ENCODE peak calls at places on chromosomes 16 and 17, in ten cellular contexts. V is nephron progenitor cell; K is RWPE1; O is hepatocyte; U is A549; E is mesothelial cell of epicardium; R is GM23338; S is cardiac muscle cell; Q is CD4-positive, alpha-beta T cell; X is left ventricle myocardium inferior. T is an unnamed sample.

GRCh38 chr16:6656760-6657159 is 675.9 kb upstream of the RBFOX1 start:
- DNase-seq in V (no peak), S (no peak), U (no peak), E (no peak), K (no peak), R (no peak), Q (no peak), O (no peak), X (no peak), T (no peak)

GRCh38 chr17:4554997-4555799 is at the start of gene MYBBP1A:
- DNase-seq in Q (peak), S (peak), U (peak), E (peak), R (peak), K (peak), X (peak), V (peak), O (peak), T (peak)

GRCh38 chr17:77834170-77835115 is 124.1 kb upstream of the TNRC6C start:
- DNase-seq in S (peak), U (peak), E (no peak), V (no peak), X (peak), Q (peak), R (no peak), O (peak), K (peak), T (no peak)

GRCh38 chr16:83356266-83356665 is 451.5 kb upstream of the HSBP1 start:
- DNase-seq in Q (no peak), R (peak), V (peak), U (peak), S (peak), X (no peak), K (peak), O (peak), E (no peak), T (peak)

GRCh38 chr17:63850401-63850800 is 7.9 kb upstream of the SMARCD2 start:
- DNase-seq in U (no peak), R (no peak), O (no peak), S (no peak), V (no peak), X (no peak), K (no peak), E (no peak), Q (no peak), T (no peak)

GRCh38 chr17:45277992-45278391 is 16.1 kb upstream of the SPATA32 start:
- DNase-seq in E (no peak), X (peak), S (peak), R (no peak), U (no peak), Q (no peak), V (no peak), O (no peak), K (no peak), T (no peak)

GRCh38 chr16:69859105-69859969 is 91.8 kb upstream of the CLEC18A start:
- DNase-seq in O (peak), U (peak), X (peak), S (peak), K (peak), E (no peak), V (peak), Q (no peak), R (peak), T (no peak)

GRCh38 chr17:4665027-4665426 is 23.5 kb upstream of the ALOX15 start:
- DNase-seq in R (no peak), X (no peak), U (no peak), V (no peak), K (no peak), O (no peak), E (no peak), Q (no peak), S (no peak), T (no peak)

GRCh38 chr16:88062341-88062861 is 111.2 kb downstream of the BANP start:
- DNase-seq in Q (no peak), E (no peak), X (peak), S (peak), R (no peak), V (peak), U (no peak), O (peak), K (no peak), T (no peak)

GRCh38 chr17:34825884-34826283 is 135.4 kb downstream of the CCT6B start:
- DNase-seq in K (no peak), X (no peak), Q (no peak), S (no peak), U (no peak), V (no peak), E (no peak), R (no peak), O (no peak), T (no peak)

GRCh38 chr17:74566132-74566753 is 1.1 kb downstream of the CD300H start:
- DNase-seq in E (peak), X (no peak), V (peak), K (peak), U (peak), Q (no peak), O (peak), S (peak), R (peak), T (no peak)

GRCh38 chr17:63946440-63947363 is 14.6 kb upstream of the CD79B start:
- DNase-seq in O (peak), X (no peak), R (peak), S (peak), U (peak), E (peak), Q (peak), K (peak), V (peak), T (peak)

GRCh38 chr16:58021661-58022551 is 3.6 kb upstream of the MMP15 start:
- DNase-seq in O (no peak), Q (no peak), R (no peak), U (no peak), S (no peak), K (no peak), X (peak), V (no peak), E (no peak), T (no peak)

GRCh38 chr16:51971184-51971583 is 575.8 kb downstream of the TOX3 start:
- DNase-seq in E (no peak), R (peak), Q (no peak), V (peak), O (peak), S (peak), X (no peak), U (peak), K (peak), T (no peak)

GRCh38 chr16:51967566-51967965 is 579.4 kb downstream of the TOX3 start:
- DNase-seq in U (no peak), O (no peak), E (no peak), R (no peak), V (peak), S (no peak), X (no peak), Q (no peak), K (no peak), T (no peak)

DNA sequence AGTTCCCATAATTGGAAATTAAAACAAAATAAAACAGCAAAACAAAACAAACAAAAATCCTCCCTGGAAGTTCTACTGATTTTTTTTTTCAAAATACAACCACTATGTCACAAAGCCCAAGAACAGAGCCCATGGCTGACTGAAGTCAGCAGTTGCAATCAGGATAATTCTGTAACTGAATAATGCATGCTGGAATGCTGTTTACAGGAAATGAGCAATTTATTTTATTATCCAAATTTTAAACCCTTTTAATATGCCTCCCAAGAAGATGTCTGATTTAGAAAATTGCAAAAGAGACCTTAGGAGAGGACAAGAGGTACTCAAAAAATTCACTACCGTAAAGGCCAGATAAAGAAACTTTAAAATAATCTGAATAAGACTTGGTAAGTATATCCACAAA is 578.2 kb downstream of the TOX3 start:
- DNase-seq in U (no peak), V (no peak), S (no peak), K (no peak), O (no peak), R (no peak), Q (no peak), E (no peak), X (no peak), T (no peak)
- TF ChIP-seq CTCF in U (no peak), V (no peak), S (no peak), K (no peak), O (no peak), R (no peak), Q (no peak), E (no peak), X (no peak), T (no peak)

DNA sequence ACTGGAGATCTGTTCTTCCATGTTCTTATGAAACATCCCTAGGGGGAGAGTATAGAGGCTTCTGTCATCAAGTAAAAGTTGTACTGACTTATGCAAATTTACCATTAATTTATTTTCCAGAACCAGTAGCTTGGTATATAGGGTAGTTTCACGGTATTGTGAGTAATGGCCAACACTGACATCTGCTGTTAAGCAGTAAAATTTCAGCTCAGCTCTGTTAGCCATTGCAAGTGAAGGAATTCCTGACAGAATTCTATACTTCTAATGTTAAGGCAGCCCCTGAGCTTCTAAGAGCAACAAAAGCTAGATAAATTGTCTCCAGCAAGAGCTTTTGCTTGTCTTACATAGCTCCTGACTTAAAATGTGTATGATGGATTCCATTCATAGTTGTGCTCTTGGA is 613.5 kb upstream of the C16orf82 start:
- DNase-seq in S (no peak), O (no peak), X (no peak), K (no peak), E (no peak), Q (no peak), U (no peak), R (peak), V (no peak), T (no peak)
- TF ChIP-seq CTCF in S (no peak), O (peak), X (no peak), K (no peak), E (no peak), Q (no peak), U (no peak), R (peak), V (no peak), T (peak)

GRCh38 chr16:3492356-3492755 is 2.9 kb downstream of the C16orf90 start:
- DNase-seq in S (no peak), X (no peak), O (no peak), K (no peak), V (no peak), Q (no peak), R (no peak), U (no peak), E (no peak), T (no peak)

GRCh38 chr16:3494574-3494973 is 715 bp downstream of the C16orf90 start:
- DNase-seq in V (no peak), O (no peak), X (no peak), U (no peak), E (no peak), K (no peak), S (no peak), R (no peak), Q (no peak), T (no peak)

GRCh38 chr16:3488801-3489200 is 6.5 kb downstream of the C16orf90 start:
- DNase-seq in X (no peak), V (no peak), U (no peak), Q (no peak), O (no peak), E (no peak), R (no peak), S (no peak), K (no peak), T (no peak)

GRCh38 chr16:3487521-3488410 is 7.5 kb downstream of the C16orf90 start:
- DNase-seq in S (no peak), V (no peak), O (no peak), K (no peak), Q (no peak), U (no peak), X (no peak), R (peak), E (no peak), T (no peak)

DNA sequence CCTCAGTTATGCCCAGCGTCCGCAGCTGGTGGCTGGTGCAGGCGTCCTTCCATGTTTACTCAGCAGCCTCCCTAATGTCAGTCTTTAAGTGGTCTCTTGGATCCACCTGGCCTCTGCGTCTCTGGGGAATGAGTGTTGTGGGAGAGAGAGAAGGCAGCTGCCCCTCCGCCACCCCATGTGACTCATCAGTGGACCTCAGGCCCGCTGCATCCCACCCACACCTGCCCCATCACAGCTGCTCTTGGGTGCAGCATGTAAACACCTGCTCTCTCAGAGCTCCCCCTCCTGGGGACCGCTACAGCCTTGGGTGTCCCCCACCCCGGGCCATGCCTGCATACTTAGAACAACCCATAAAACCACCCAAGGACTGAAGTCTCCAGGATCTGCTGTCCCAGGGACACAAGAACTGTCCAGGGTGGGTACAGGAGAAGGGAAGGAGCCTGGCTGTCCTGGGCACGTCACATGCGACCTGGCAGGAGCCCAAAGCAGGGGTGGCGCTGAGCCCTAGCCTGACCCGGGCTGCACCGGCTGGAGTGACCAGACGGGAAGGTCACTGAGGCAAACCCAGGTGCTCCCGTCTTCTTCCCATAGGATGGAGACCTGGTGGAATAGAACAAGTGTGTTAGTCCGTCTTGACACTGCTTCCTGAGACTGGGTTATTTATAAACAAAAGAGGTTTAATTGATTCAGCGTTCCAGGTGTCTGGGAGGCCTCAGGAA is 4.2 kb downstream of the C16orf90 start:
- DNase-seq in R (peak), Q (no peak), V (no peak), K (no peak), S (no peak), O (no peak), E (no peak), U (no peak), X (no peak), T (no peak)
- TF ChIP-seq CTCF in R (peak), Q (no peak), V (no peak), K (no peak), S (no peak), O (no peak), E (no peak), U (no peak), X (peak), T (no peak)

DNA sequence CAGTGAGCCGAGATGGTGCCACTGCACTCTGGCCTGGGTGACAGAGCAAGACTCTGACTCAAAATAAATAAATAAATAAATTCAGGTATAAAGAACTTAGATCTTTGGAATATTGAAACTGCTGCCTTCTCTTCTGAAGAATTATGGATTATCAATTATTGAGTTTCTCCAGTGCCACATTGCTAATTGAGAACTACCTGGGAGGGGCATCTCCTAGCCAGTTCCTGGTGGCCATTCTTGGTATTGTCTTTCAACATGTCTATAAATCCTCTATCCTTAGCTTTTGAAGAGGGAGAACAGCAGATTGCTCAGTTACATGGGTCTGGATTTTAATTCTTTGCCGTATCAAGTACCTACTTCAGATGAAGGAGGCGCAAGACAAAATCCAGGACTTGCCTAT is 29.2 kb downstream of the CALCOCO2 start:
- DNase-seq in R (peak), Q (no peak), O (no peak), E (no peak), V (no peak), S (no peak), K (no peak), U (peak), X (no peak), T (no peak)
- TF ChIP-seq CTCF in R (peak), Q (no peak), O (no peak), E (peak), V (peak), S (no peak), K (no peak), U (no peak), X (no peak), T (peak)

GRCh38 chr17:81715872-81716673 is 4.0 kb downstream of the SLC25A10 start:
- DNase-seq in U (no peak), R (no peak), V (no peak), K (no peak), E (no peak), X (no peak), O (no peak), S (no peak), Q (no peak), T (no peak)
- TF ChIP-seq CTCF in U (no peak), R (peak), V (no peak), K (no peak), E (no peak), X (no peak), O (no peak), S (no peak), Q (no peak), T (no peak)

GRCh38 chr17:18954321-18954720 is 2.4 kb downstream of the SLC5A10 start:
- DNase-seq in E (no peak), Q (no peak), O (no peak), X (no peak), K (no peak), U (no peak), S (no peak), R (no peak), V (no peak), T (no peak)

GRCh38 chr17:18949566-18949965 is 2.4 kb upstream of the SLC5A10 start:
- DNase-seq in S (no peak), Q (no peak), X (peak), U (no peak), V (no peak), K (no peak), E (no peak), O (no peak), R (no peak), T (no peak)

GRCh38 chr17:18953231-18953728 is 1.3 kb downstream of the SLC5A10 start:
- DNase-seq in S (no peak), X (no peak), R (no peak), K (no peak), E (no peak), Q (no peak), V (no peak), U (no peak), O (no peak), T (no peak)

GRCh38 chr17:18950944-18951905 is 740 bp upstream of the SLC5A10 start:
- DNase-seq in K (no peak), V (no peak), O (peak), S (peak), Q (no peak), U (no peak), R (no peak), E (no peak), X (peak), T (no peak)

GRCh38 chr17:18951941-18952842 is at the start of gene SLC5A10:
- DNase-seq in S (no peak), E (no peak), V (no peak), Q (no peak), X (no peak), K (no peak), R (peak), U (peak), O (no peak), T (no peak)
- TF ChIP-seq CTCF in S (peak), E (no peak), V (no peak), Q (no peak), X (peak), K (no peak), R (peak), U (no peak), O (no peak), T (peak)

GRCh38 chr16:72596373-72596772 is 424.4 kb upstream of the PMFBP1 start:
- DNase-seq in X (no peak), U (no peak), S (no peak), O (no peak), R (no peak), K (no peak), E (no peak), Q (no peak), V (no peak), T (no peak)
- TF ChIP-seq CTCF in X (no peak), U (no peak), S (no peak), O (no peak), R (no peak), K (no peak), E (no peak), Q (no peak), V (no peak), T (no peak)

GRCh38 chr17:75940727-75941441 is at the start of gene FBF1:
- DNase-seq in R (peak), Q (peak), X (peak), S (peak), V (peak), K (peak), O (peak), U (peak), E (peak), T (peak)
- TF ChIP-seq CTCF in R (no peak), Q (no peak), X (no peak), S (no peak), V (no peak), K (no peak), O (no peak), U (no peak), E (no peak), T (peak)

GRCh38 chr16:11868412-11868980 is 17.2 kb upstream of the RSL1D1 start:
- DNase-seq in E (no peak), X (no peak), K (no peak), V (no peak), Q (no peak), R (no peak), U (no peak), S (no peak), O (no peak), T (no peak)

GRCh38 chr16:11869657-11870228 is 18.4 kb upstream of the RSL1D1 start:
- DNase-seq in E (no peak), S (no peak), O (peak), V (no peak), K (no peak), X (no peak), U (no peak), R (no peak), Q (no peak), T (no peak)

GRCh38 chr16:11876306-11876705 is 25.0 kb upstream of the RSL1D1 start:
- DNase-seq in V (no peak), X (no peak), U (no peak), S (no peak), R (no peak), O (no peak), Q (no peak), E (no peak), K (no peak), T (no peak)

GRCh38 chr16:11875721-11876120 is 24.4 kb upstream of the RSL1D1 start:
- DNase-seq in U (no peak), O (no peak), Q (no peak), X (no peak), R (no peak), K (no peak), S (no peak), V (no peak), E (no peak), T (no peak)

DNA sequence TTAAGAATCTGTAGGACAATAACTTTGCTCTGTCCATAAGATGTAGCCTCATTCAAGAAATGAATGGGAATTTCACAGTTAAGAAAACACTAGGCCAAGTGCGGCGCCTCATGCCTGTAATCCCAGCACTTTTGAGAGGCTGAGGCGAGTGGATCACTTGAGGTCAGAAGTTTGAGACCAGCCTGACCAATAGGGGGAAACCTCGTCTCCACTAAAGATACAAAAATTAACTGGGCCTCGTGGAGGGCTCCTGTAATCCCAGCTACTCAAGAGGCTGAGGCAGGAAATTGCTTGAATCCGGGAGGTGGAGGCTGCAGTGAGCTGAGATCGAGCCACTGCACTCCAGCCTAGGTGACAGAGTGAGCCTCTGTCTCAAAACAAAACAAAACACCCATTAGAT is 19.9 kb upstream of the RSL1D1 start:
- DNase-seq in X (no peak), Q (no peak), S (peak), O (peak), E (no peak), U (no peak), V (peak), K (no peak), R (peak), T (no peak)
- TF ChIP-seq CTCF in X (peak), Q (no peak), S (peak), O (peak), E (no peak), U (peak), V (no peak), K (peak), R (peak), T (peak)

GRCh38 chr17:28684963-28685362 is 23.0 kb downstream of the SUPT6H start:
- DNase-seq in V (no peak), E (no peak), O (peak), K (no peak), R (no peak), X (no peak), Q (no peak), S (no peak), U (peak), T (no peak)
- TF ChIP-seq CTCF in V (no peak), E (no peak), O (peak), K (no peak), R (no peak), X (no peak), Q (no peak), S (no peak), U (peak), T (no peak)